ENCODE peak calls at places on chromosomes 16 and 17, in four cellular contexts. I is BJ, L is epithelial cell of esophagus, G is sigmoid colon. N is an unnamed sample.

GRCh38 chr17:82257473-82257872 is 16.0 kb downstream of the CSNK1D start:
- DNase-seq in L (peak), I (no peak), G (peak), N (no peak)

GRCh38 chr17:59534583-59534982 is 30.8 kb upstream of the DHX40 start:
- DNase-seq in I (no peak), L (no peak), G (no peak), N (no peak)

GRCh38 chr16:2196981-2197511 is 641 bp upstream of the CASKIN1 start:
- DNase-seq in I (no peak), L (no peak), G (no peak), N (no peak)

GRCh38 chr16:48003226-48003907 is 152.4 kb downstream of the ABCC12 start:
- DNase-seq in L (peak), G (no peak), I (no peak), N (no peak)

GRCh38 chr16:59878479-59878878 is 1144.4 kb upstream of the GOT2 start:
- DNase-seq in L (peak), G (no peak), I (no peak), N (peak)

GRCh38 chr17:42203354-42203753 is 9.1 kb upstream of the GHDC start:
- DNase-seq in I (no peak), L (no peak), G (no peak), N (no peak)

GRCh38 chr16:78648517-78648916 is 549.1 kb downstream of the WWOX start:
- DNase-seq in I (no peak), L (no peak), G (no peak), N (no peak)

GRCh38 chr16:1057252-1057932 is 15.2 kb upstream of the SSTR5 start:
- DNase-seq in I (no peak), G (no peak), L (no peak), N (no peak)

GRCh38 chr16:55294129-55294528 is 29.9 kb upstream of the IRX6 start:
- DNase-seq in G (no peak), L (no peak), I (no peak), N (no peak)

GRCh38 chr17:7217113-7217987 is 2.3 kb downstream of the DLG4 start:
- DNase-seq in L (peak), I (no peak), G (peak), N (no peak)

GRCh38 chr17:46000757-46001156 is 1.7 kb downstream of the STH start:
- DNase-seq in G (no peak), I (no peak), L (no peak), N (no peak)

GRCh38 chr16:85391175-85391707 is 221.9 kb upstream of the GSE1 start:
- DNase-seq in I (no peak), G (peak), L (no peak), N (no peak)

GRCh38 chr16:56997931-56998330 is 8.6 kb downstream of the NLRC5 start:
- DNase-seq in G (peak), I (no peak), L (no peak), N (no peak)

GRCh38 chr16:20402651-20403050 is 1.9 kb downstream of the PDILT start:
- DNase-seq in I (no peak), G (no peak), L (no peak), N (no peak)

GRCh38 chr17:29175349-29175748 is 4.8 kb downstream of the MYO18A start:
- DNase-seq in L (no peak), G (no peak), I (no peak), N (no peak)

GRCh38 chr17:75553553-75554110 is 28.1 kb downstream of the LLGL2 start:
- DNase-seq in L (no peak), I (no peak), G (no peak), N (no peak)

GRCh38 chr17:3015890-3016289 is 47.5 kb downstream of the OR1D5 start:
- DNase-seq in I (no peak), L (peak), G (no peak), N (no peak)

GRCh38 chr17:57408064-57408811 is 151.9 kb downstream of the MSI2 start:
- DNase-seq in I (no peak), L (peak), G (no peak), N (no peak)

GRCh38 chr17:82346342-82347300 is 12.4 kb upstream of the TEX19 start:
- DNase-seq in G (no peak), I (no peak), L (no peak), N (no peak)

GRCh38 chr16:8963825-8964441 is at the start of gene USP7:
- DNase-seq in I (peak), G (peak), L (peak), N (peak)

GRCh38 chr17:82333279-82334171 is at the start of gene SECTM1:
- DNase-seq in G (peak), I (no peak), L (peak), N (no peak)

GRCh38 chr17:14200354-14200753 is 36.3 kb downstream of the CDRT15 start:
- DNase-seq in I (no peak), G (no peak), L (no peak), N (no peak)

GRCh38 chr16:61030616-61031015 is 1005.6 kb downstream of the CDH8 start:
- DNase-seq in I (no peak), G (no peak), L (no peak), N (no peak)

GRCh38 chr16:85720319-85720637 is 30.6 kb downstream of the C16orf74 start:
- DNase-seq in I (no peak), L (peak), G (no peak), N (no peak)

GRCh38 chr16:4214215-4214621 is 27.7 kb downstream of the SRL start:
- DNase-seq in G (no peak), I (peak), L (peak), N (peak)

GRCh38 chr17:57819273-57819672 is 30.6 kb downstream of the MRPS23 start:
- DNase-seq in I (no peak), G (no peak), L (peak), N (no peak)

GRCh38 chr16:396605-397004 is 394 bp upstream of the NME4 start:
- DNase-seq in G (peak), L (peak), I (no peak), N (no peak)

GRCh38 chr16:88195911-88196465 is 186.8 kb upstream of the ZNF469 start:
- DNase-seq in L (no peak), G (peak), I (no peak), N (no peak)

GRCh38 chr17:65158081-65158480 is 20.9 kb downstream of the RGS9 start:
- DNase-seq in I (no peak), L (no peak), G (no peak), N (no peak)

GRCh38 chr17:13957636-13958035 is 111.7 kb upstream of the COX10 start:
- DNase-seq in L (no peak), I (peak), G (no peak), N (no peak)

DNA sequence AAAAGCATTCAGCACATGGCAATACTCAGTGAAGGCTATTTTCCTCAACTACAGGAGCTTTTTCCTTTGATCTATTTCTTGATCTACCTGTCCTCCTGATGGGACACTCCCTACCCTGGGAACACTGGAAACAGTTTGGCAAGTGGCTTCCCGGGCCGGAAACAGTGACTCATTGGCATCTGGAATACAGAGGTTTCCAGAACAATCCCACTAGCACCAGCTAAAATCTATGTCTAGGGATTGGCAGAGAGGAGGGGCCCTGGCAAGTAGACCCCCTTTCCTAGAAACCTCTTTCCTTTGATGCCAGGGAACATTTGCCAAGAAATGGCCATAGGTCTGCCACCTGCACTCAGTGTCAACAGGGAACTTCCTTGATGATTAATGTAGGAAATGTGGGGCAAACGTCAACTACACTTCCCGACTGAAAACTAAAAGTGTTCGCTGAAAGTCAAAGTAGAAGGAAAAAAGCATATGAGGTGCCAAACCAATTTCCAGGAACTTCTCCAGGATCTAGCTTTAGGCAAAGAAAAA is 30.4 kb upstream of the FBXW10B start:
- DNase-seq in I (no peak), G (peak), L (peak), N (no peak)
- H3K4me3 ChIP-seq in I (peak), G (no peak), L (peak), N (peak)

GRCh38 chr16:29862383-29862883 is 593 bp downstream of the CDIPT start:
- DNase-seq in L (peak), G (no peak), I (no peak), N (no peak)
- TF ChIP-seq CTCF in L (no peak), G (no peak), I (peak), N (no peak)

GRCh38 chr17:49260922-49261291 is 30.3 kb upstream of the PHOSPHO1 start:
- DNase-seq in I (no peak), G (no peak), L (no peak), N (no peak)
- H3K4me3 ChIP-seq in I (no peak), G (no peak), L (no peak), N (no peak)

DNA sequence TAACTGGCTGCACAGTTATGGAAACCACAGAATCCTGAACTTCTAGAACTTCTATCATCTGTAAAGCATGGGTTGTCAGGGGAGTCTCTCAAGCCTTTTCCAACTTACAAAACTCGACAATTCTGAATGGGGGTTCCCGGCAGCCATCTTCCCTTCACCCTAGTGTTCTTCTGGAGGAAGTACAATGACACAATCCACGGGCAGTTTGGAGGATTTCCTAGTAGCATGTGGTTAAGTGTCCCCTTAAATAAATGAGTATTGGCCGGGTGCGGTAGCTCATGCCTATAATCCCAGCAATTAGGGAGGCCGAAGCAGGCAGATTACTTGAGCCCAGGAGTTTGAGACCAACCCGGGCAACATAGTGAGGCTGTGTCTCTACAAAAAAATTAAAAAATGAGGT is 2.1 kb downstream of the SLC16A6 start:
- DNase-seq in I (no peak), G (no peak), L (no peak), N (no peak)
- TF ChIP-seq CTCF in I (no peak), G (no peak), L (no peak), N (no peak)

GRCh38 chr16:10408824-10409381 is 23.0 kb downstream of the ATF7IP2 start:
- DNase-seq in I (no peak), G (no peak), L (no peak), N (no peak)
- H3K4me3 ChIP-seq in I (no peak), G (no peak), L (no peak), N (no peak)

DNA sequence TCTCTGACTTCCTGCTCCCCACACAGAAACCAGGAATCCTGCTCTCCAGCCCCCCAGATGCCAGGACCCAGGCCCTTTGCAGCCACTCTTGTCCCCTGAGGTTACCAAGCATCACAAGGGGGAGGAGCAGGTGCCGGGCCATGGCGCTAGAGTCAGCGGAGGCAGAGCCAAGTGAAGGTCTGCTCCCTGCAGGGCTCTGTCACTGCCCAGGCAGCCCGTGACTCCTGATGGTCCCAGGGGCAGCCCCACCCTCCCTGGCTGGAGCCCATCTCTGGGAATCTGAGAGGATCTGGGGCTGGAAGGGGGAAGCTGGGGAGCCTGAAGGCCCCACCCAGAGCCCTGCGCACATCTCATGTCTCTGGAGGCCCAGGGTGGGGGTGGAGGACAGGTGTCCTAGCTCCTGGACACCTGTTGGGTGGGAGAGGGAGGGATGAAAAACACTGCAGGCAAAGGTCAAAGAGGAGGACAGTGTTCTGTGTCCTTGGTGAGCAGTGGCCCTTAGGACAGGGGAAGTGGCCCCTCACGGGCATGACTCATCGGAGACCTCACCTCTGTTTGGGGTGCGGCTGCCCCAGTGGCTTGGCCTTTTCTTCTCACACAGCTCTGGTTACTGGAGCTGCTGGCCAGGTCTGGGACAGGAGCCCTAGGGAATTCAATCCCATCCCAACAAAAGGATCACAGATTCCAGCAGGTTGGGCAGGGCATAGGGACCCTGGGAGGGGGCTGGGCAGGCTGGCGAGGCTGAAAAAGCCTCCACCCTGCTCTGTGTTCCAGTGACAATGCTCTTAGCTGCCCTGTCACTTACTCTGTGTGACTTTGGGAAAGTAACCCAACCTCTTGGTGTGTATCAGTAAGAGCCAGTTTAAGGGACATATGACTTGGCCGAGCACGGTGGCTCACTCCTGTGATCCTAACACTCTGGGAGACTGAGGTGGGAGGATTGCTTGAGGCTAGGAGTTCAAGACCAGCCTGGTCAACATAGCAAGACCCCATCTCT is at the start of gene PRSS36:
- DNase-seq in I (no peak), L (no peak), G (no peak), N (no peak)
- TF ChIP-seq CTCF in I (no peak), L (no peak), G (no peak), N (no peak)

GRCh38 chr16:80802902-80803301 is 1.5 kb downstream of the CDYL2 start:
- DNase-seq in L (no peak), G (no peak), I (no peak), N (no peak)

GRCh38 chr16:80804451-80805383 is at the start of gene CDYL2:
- DNase-seq in L (peak), I (no peak), G (no peak), N (no peak)

GRCh38 chr16:80803341-80804060 is 897 bp downstream of the CDYL2 start:
- DNase-seq in G (no peak), L (peak), I (no peak), N (no peak)

GRCh38 chr16:80802129-80802528 is 2.3 kb downstream of the CDYL2 start:
- DNase-seq in L (no peak), G (no peak), I (no peak), N (no peak)

DNA sequence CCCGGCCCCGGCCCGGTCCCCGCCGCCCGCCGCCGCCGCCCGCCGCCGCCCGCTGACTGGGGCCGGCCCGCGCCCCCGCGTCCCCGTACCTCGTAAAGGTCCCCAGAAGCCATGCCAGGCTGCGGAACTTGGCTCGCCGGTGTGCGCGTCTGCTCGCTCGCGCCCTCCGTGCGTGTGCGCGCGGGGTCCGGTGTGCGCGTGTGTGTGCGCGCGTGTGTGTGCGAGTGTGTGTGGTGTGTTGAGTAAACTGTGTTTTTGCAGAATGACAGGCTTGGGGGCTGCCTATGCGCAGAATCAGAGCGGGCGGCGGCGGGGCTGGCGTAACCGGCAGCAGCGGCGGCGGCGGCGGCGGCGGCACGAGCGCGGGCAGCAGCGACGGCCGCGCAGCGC is 342 bp downstream of the CDYL2 start:
- DNase-seq in I (no peak), L (peak), G (no peak), N (peak)
- H3K4me3 ChIP-seq in I (peak), L (peak), G (peak), N (peak)

GRCh38 chr16:72850863-72851262 is 197.1 kb downstream of the ZFHX3 start:
- DNase-seq in L (no peak), I (no peak), G (no peak), N (no peak)

GRCh38 chr16:72848759-72849664 is 198.9 kb downstream of the ZFHX3 start:
- DNase-seq in I (peak), G (peak), L (peak), N (peak)

GRCh38 chr16:72847187-72848044 is 200.5 kb downstream of the ZFHX3 start:
- DNase-seq in G (no peak), I (no peak), L (peak), N (no peak)

GRCh38 chr16:72848045-72848410 is 199.9 kb downstream of the ZFHX3 start:
- DNase-seq in G (no peak), L (no peak), I (no peak), N (no peak)

GRCh38 chr16:72850021-72850420 is 197.9 kb downstream of the ZFHX3 start:
- DNase-seq in L (no peak), G (no peak), I (no peak), N (no peak)
- TF ChIP-seq CTCF in L (no peak), G (no peak), I (no peak), N (no peak)

DNA sequence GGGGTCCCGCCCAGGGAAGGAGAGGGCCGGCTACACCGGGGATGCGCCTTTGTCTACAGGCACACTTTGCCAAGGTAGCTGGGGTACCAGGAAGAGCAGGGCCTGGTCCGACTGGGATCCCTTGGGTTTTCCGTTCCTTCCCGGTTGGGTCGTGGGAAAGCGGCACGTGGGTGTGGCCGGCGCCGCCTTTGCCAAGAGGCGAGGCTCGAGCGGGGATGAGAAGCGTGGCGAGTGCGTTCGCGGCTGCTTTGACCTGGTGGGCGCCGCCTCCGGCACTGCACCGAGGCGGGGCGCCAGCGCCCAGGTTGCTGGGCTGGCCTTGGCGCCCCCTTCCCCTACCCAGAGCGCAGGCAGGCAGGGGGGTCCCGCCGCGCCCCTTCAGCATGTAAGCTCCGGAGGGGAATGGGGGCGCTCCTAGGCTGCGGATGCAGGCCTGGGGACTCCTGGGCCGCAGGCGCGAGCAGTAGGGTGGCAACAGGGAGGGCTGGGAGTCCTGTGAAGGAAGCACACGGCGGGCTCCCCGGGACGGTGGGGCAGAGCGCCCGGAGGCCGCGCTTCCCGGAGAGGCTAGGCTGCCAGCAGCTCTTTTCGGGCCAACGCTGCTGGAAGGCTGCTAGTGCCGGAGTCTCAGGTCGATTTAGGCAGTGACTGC is 2.0 kb downstream of the HAS3 start:
- DNase-seq in L (peak), I (no peak), G (no peak), N (no peak)
- H3K4me3 ChIP-seq in L (peak), I (no peak), G (no peak), N (no peak)

GRCh38 chr17:76843703-76844484 is 24.3 kb upstream of the MGAT5B start:
- DNase-seq in G (no peak), L (no peak), I (no peak), N (no peak)
- TF ChIP-seq CTCF in G (no peak), L (no peak), I (no peak), N (no peak)

N was measured in HFF-Myc.